ENCODE peak calls at places on chromosomes 13 and 19, in eight cellular contexts. M is T-helper 1 cell; C is GM04503; O is Calu3; N is NCI-H146; L is stimulated activated CD8-positive, alpha-beta memory T cell treated with anti-CD3 and anti-CD28 coated beads, Interleukin-15, amount 100 ng/mL, for 4 hours; U is lower leg skin; K is NCI-H748 treated with DMSO at 0.1 percent for 48 hours. H is an unnamed sample.

GRCh38 chr13:36143768-36144167 is 12.6 kb upstream of the DCLK1 start:
- DNase-seq in M (no peak), C (no peak), O (no peak), N (no peak), L (no peak), U (no peak), K (no peak), H (no peak)

GRCh38 chr13:53848546-53848945 is 819.9 kb downstream of the OLFM4 start:
- DNase-seq in M (no peak), C (no peak), O (no peak), N (peak), L (no peak), U (no peak), K (no peak), H (no peak)

GRCh38 chr19:2215281-2215751 is 20.8 kb downstream of the PLEKHJ1 start:
- DNase-seq in M (peak), C (no peak), O (no peak), N (no peak), L (no peak), U (no peak), K (no peak), H (no peak)

GRCh38 chr19:35220315-35220921 is 8.1 kb downstream of the FAM187B start:
- DNase-seq in M (no peak), C (no peak), O (peak), N (no peak), L (no peak), U (no peak), K (no peak), H (no peak)

GRCh38 chr19:5873617-5874199 is 3.4 kb upstream of the FUT5 start:
- DNase-seq in M (no peak), C (no peak), O (no peak), N (no peak), L (no peak), U (no peak), K (no peak), H (no peak)

GRCh38 chr19:42563352-42564210 is 31.1 kb downstream of the CEACAM8 start:
- DNase-seq in M (peak), C (peak), O (peak), N (peak), L (no peak), U (no peak), K (peak), H (no peak)

GRCh38 chr19:16260794-16261161 is 63.1 kb downstream of the AP1M1 start:
- DNase-seq in M (no peak), C (no peak), O (no peak), N (no peak), L (no peak), U (no peak), K (no peak), H (no peak)

GRCh38 chr19:5103812-5104410 is 135.0 kb downstream of the KDM4B start:
- DNase-seq in M (no peak), C (no peak), O (no peak), N (no peak), L (no peak), U (no peak), K (no peak), H (no peak)

GRCh38 chr19:1132625-1133383 is 29.0 kb downstream of the GPX4 start:
- DNase-seq in M (peak), C (no peak), O (no peak), N (no peak), L (no peak), U (no peak), K (no peak), H (no peak)

GRCh38 chr19:39182174-39182505 is 14.6 kb upstream of the NCCRP1 start:
- DNase-seq in M (no peak), C (no peak), O (no peak), N (no peak), L (no peak), U (no peak), K (no peak), H (no peak)

GRCh38 chr19:18443406-18443805 is 5.5 kb upstream of the ISYNA1 start:
- DNase-seq in M (no peak), C (no peak), O (no peak), N (no peak), L (no peak), U (no peak), K (no peak), H (no peak)

GRCh38 chr13:107450931-107451330 is 764.4 kb downstream of the LIG4 start:
- DNase-seq in M (no peak), C (peak), O (no peak), N (no peak), L (no peak), U (no peak), K (no peak), H (no peak)

GRCh38 chr19:4009990-4010807 is 2.7 kb downstream of the PIAS4 start:
- DNase-seq in M (no peak), C (no peak), O (no peak), N (no peak), L (no peak), U (no peak), K (no peak), H (no peak)

GRCh38 chr13:59205501-59205900 is 958.2 kb downstream of the DIAPH3 start:
- DNase-seq in M (no peak), C (no peak), O (no peak), N (no peak), L (no peak), U (no peak), K (no peak), H (no peak)

GRCh38 chr13:99657848-99658265 is 156.6 kb downstream of the TM9SF2 start:
- DNase-seq in M (peak), C (no peak), O (peak), N (peak), L (no peak), U (no peak), K (peak), H (peak)

GRCh38 chr13:78993792-78994191 is 334.8 kb upstream of the OBI1 start:
- DNase-seq in M (no peak), C (no peak), O (no peak), N (peak), L (no peak), U (no peak), K (peak), H (no peak)

GRCh38 chr13:110265682-110266430 is 41.1 kb downstream of the COL4A1 start:
- DNase-seq in M (no peak), C (no peak), O (no peak), N (no peak), L (no peak), U (no peak), K (no peak), H (no peak)

GRCh38 chr13:44172411-44172810 is 201.2 kb upstream of the SERP2 start:
- DNase-seq in M (no peak), C (no peak), O (no peak), N (no peak), L (no peak), U (no peak), K (no peak), H (no peak)

GRCh38 chr13:113882716-113883115 is 18.8 kb upstream of the GAS6 start:
- DNase-seq in M (no peak), C (no peak), O (no peak), N (no peak), L (no peak), U (peak), K (no peak), H (no peak)

GRCh38 chr13:86185636-86186035 is 386.4 kb upstream of the SLITRK6 start:
- DNase-seq in M (no peak), C (no peak), O (no peak), N (no peak), L (no peak), U (no peak), K (no peak), H (no peak)

GRCh38 chr19:55105237-55105636 is 12.2 kb downstream of the PPP1R12C start:
- DNase-seq in M (no peak), C (no peak), O (no peak), N (no peak), L (no peak), U (no peak), K (no peak), H (no peak)

GRCh38 chr19:3610745-3611717 is 4.4 kb upstream of the TBXA2R start:
- DNase-seq in M (no peak), C (no peak), O (no peak), N (no peak), L (no peak), U (no peak), K (no peak), H (no peak)

GRCh38 chr13:67518785-67519184 is 288.6 kb upstream of the PCDH9 start:
- DNase-seq in M (no peak), C (no peak), O (no peak), N (peak), L (no peak), U (no peak), K (peak), H (no peak)

GRCh38 chr19:5228932-5229777 is 111.5 kb downstream of the PTPRS start:
- DNase-seq in M (no peak), C (no peak), O (no peak), N (no peak), L (no peak), U (no peak), K (no peak), H (no peak)

GRCh38 chr13:98834254-98834960 is 81.9 kb upstream of the SLC15A1 start:
- DNase-seq in M (no peak), C (no peak), O (no peak), N (peak), L (no peak), U (no peak), K (no peak), H (no peak)

GRCh38 chr19:1855828-1856255 is 7.5 kb downstream of the KLF16 start:
- DNase-seq in M (peak), C (no peak), O (no peak), N (no peak), L (no peak), U (no peak), K (no peak), H (no peak)

GRCh38 chr19:10226376-10227214 is 4.5 kb downstream of the S1PR2 start:
- DNase-seq in M (no peak), C (no peak), O (no peak), N (no peak), L (no peak), U (peak), K (no peak), H (no peak)

GRCh38 chr13:66665991-66666390 is 564.1 kb downstream of the PCDH9 start:
- DNase-seq in M (no peak), C (peak), O (peak), N (peak), L (no peak), U (no peak), K (peak), H (no peak)

GRCh38 chr19:45470147-45471081 is 2.6 kb downstream of the FOSB start:
- DNase-seq in M (no peak), C (no peak), O (peak), N (no peak), L (no peak), U (no peak), K (no peak), H (no peak)

GRCh38 chr13:28637714-28638355 is 21.1 kb upstream of the POMP start:
- DNase-seq in M (no peak), C (no peak), O (no peak), N (no peak), L (no peak), U (no peak), K (no peak), H (no peak)

GRCh38 chr19:8224394-8225145 is 15.4 kb downstream of the CERS4 start:
- DNase-seq in M (no peak), C (no peak), O (no peak), N (no peak), L (no peak), U (peak), K (no peak), H (no peak)

H was measured in activated T-helper 9 cell treated with anti-CD3 and anti-CD28 coated beads, Interleukin-2, amount 50 U/mL, for 16 hours.